ENCODE peak calls at places on chromosomes 3 and 15, in eight cellular contexts. G is SJSA1; P is CD8-positive, alpha-beta memory T cell; U is psoas muscle; S is transverse colon; R is ovary; X is gastrocnemius medialis; H is right atrium auricular region. T is an unnamed sample. For H3K4me1 and H3K36me3, the result is how much of the 10 kb centered on the place peaks cover.

GRCh38 chr3:168091299-168091852 is 4.3 kb downstream of the GOLIM4 start:
- DNase-seq in G (no peak), R (no peak), U (no peak), H (no peak), P (no peak), S (no peak), X (no peak), T (peak)

GRCh38 chr15:41648770-41649169 is 11.4 kb upstream of the MGA start:
- DNase-seq in S (no peak), P (no peak), U (no peak), G (no peak), H (no peak), X (no peak), R (no peak), T (no peak)

GRCh38 chr3:53230041-53230621 is 25.7 kb downstream of the TKT start:
- DNase-seq in R (no peak), G (no peak), S (no peak), H (no peak), U (no peak), P (no peak), X (no peak), T (no peak)

GRCh38 chr3:189142527-189142926 is 29.2 kb upstream of the TPRG1 start:
- DNase-seq in G (no peak), H (no peak), S (no peak), X (no peak), P (peak), U (no peak), R (no peak), T (no peak)

GRCh38 chr3:58507356-58508062 is 15.6 kb downstream of the KCTD6 start:
- DNase-seq in S (no peak), U (no peak), H (peak), G (no peak), P (no peak), R (no peak), X (no peak), T (no peak)

GRCh38 chr3:123336001-123336400 is 112.9 kb downstream of the ADCY5 start:
- DNase-seq in P (peak), G (no peak), R (no peak), H (no peak), U (no peak), X (no peak), S (no peak), T (no peak)

GRCh38 chr3:25648925-25649828 is 15.5 kb downstream of the TOP2B start:
- DNase-seq in H (no peak), S (no peak), G (no peak), P (no peak), R (no peak), X (no peak), U (no peak), T (no peak)

GRCh38 chr3:180871901-180872300 is 40.6 kb upstream of the FXR1 start:
- DNase-seq in S (no peak), P (no peak), X (peak), U (no peak), R (no peak), G (no peak), H (no peak), T (no peak)

GRCh38 chr3:43786953-43787305 is 96.2 kb downstream of the ABHD5 start:
- DNase-seq in U (no peak), S (no peak), H (no peak), X (no peak), R (no peak), P (no peak), G (no peak), T (no peak)

GRCh38 chr3:113241292-113242033 is 30.1 kb downstream of the BOC start:
- DNase-seq in S (no peak), U (no peak), X (no peak), P (no peak), H (no peak), G (peak), R (peak), T (no peak)

GRCh38 chr3:134693804-134694203 is 43.0 kb upstream of the KY start:
- DNase-seq in P (no peak), X (no peak), U (no peak), H (no peak), S (no peak), G (no peak), R (no peak), T (no peak)
- H3K4me1 ChIP-seq in P (under half), X (under half), U (under half), H (under half), S (under half), G (under half), R (under half), T (under half)

DNA sequence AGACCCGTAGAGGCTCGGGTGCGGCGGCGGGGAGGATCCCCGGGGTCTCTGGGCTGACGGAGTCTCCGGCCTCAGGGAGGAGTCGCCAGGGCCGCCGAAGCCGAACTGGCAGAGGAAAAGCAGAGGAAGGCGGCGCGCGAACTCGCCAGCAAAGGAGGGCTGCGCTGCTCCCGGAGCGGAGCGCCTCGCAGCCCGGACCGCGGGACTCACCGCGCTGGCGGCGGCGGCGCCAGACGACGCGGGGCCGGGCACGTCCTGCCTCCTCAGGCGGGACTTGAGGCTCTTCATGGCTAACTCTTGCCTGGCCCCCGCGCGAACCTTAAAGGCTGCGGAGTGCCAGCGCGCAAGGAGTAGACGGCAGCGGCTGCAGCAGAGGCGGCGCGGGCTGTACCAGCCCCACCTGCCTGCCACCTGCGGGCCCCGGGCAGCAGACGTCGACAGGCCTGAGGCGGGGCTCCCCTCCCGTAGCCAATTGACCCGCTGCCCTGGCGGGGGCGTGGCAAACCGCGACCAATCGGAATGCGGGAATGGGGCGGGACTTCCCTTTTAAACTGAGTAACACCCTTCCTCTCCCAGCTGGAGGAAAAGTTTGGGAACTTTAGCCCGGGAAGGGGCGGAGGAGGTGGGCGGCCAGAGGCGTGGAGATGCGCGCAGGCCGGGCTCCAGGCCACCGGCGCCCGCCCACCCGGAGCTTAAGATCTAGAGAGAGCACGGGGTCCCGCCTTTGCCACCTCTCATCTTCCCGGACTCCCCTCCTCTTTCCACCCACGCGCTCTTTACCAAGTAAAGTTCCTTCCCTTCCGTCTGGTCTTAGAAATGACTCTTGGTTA is at the start of gene UACA:
- DNase-seq in H (peak), G (peak), R (peak), S (peak), U (peak), P (peak), X (peak), T (peak)
- H3K4me3 ChIP-seq in H (peak), G (peak), R (peak), S (peak), U (peak), P (peak), X (peak), T (peak)

GRCh38 chr15:101273534-101273933 is 3.8 kb downstream of the SELENOS start:
- DNase-seq in R (no peak), G (no peak), H (no peak), S (no peak), X (no peak), P (no peak), U (no peak), T (no peak)
- H3K36me3 ChIP-seq in R (under half), G (half or more), H (half or more), S (under half), X (half or more), P (under half), U (half or more), T (under half)

GRCh38 chr3:95356764-95357501 is 1294.1 kb downstream of the NSUN3 start:
- DNase-seq in H (no peak), P (no peak), U (no peak), S (no peak), G (no peak), X (no peak), R (no peak), T (no peak)
- H3K4me1 ChIP-seq in H (under half), P (under half), U (under half), S (under half), G (under half), X (under half), R (under half), T (under half)

GRCh38 chr3:150049317-150049716 is 78.6 kb upstream of the PFN2 start:
- DNase-seq in S (no peak), P (no peak), U (no peak), R (no peak), H (no peak), G (peak), X (no peak), T (no peak)
- H3K4me3 ChIP-seq in S (no peak), P (no peak), U (no peak), R (no peak), H (no peak), G (no peak), X (no peak), T (no peak)

DNA sequence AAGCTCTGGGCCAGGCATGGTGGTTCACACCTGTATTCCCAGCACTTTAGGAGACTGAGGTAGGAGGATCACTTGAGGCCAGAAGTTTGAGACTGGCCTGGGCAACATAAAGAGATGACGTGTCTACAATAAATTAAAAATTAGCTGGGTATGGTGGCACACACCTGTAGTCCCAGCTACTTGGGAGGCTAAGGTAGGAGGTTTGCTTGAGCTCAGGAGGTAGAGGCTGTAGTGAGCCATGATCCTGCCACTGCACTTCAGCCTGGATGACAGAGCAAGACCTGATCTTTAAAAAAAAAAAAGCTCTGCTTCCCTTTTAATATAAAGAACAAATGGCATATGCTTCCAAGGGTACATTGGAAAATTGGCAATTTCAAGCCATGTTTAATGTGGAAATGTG is 46.7 kb downstream of the FNDC3B start:
- DNase-seq in X (no peak), P (no peak), U (no peak), H (no peak), G (no peak), S (no peak), R (no peak), T (no peak)
- H3K36me3 ChIP-seq in X (under half), P (under half), U (under half), H (under half), G (under half), S (under half), R (under half), T (under half)

GRCh38 chr3:149375824-149376196 is 1.6 kb downstream of the TM4SF1 start:
- DNase-seq in S (no peak), H (no peak), X (no peak), G (no peak), P (no peak), U (no peak), R (no peak), T (no peak)
- H3K4me1 ChIP-seq in S (under half), H (under half), X (under half), G (half or more), P (under half), U (under half), R (under half), T (under half)